ENCODE peak calls at places on chromosome 5, in four cellular contexts. One of them, this sample, is unnamed. For H3K79me2, the result is how much of the 10 kb centered on the place peaks cover.

GRCh38 chr5:71677977-71678376 is 41.1 kb upstream of the CARTPT start:
- DNase-seq in K562: no peak
- DNase-seq in H9: no peak
- DNase-seq in PC-3: no peak
- DNase-seq in this sample: no peak

GRCh38 chr5:97528941-97529340 is 345.9 kb upstream of the RIOK2 start:
- DNase-seq in K562: no peak
- DNase-seq in H9: no peak
- DNase-seq in PC-3: peak
- DNase-seq in this sample: peak

GRCh38 chr5:145934276-145934675 is 2.1 kb upstream of the SH3RF2 start:
- DNase-seq in K562: no peak
- DNase-seq in H9: no peak
- DNase-seq in PC-3: no peak
- DNase-seq in this sample: no peak

GRCh38 chr5:87137280-87137679 is 130.4 kb upstream of the RASA1 start:
- DNase-seq in K562: no peak
- DNase-seq in H9: no peak
- DNase-seq in PC-3: no peak
- DNase-seq in this sample: no peak

GRCh38 chr5:75558972-75559632 is 47.4 kb downstream of the POLK start:
- DNase-seq in K562: no peak
- DNase-seq in H9: no peak
- DNase-seq in PC-3: no peak
- DNase-seq in this sample: no peak

GRCh38 chr5:39579750-39580149 is 155.0 kb upstream of the DAB2 start:
- DNase-seq in K562: no peak
- DNase-seq in H9: no peak
- DNase-seq in PC-3: no peak
- DNase-seq in this sample: no peak

GRCh38 chr5:135242021-135242480 is 157.0 kb downstream of the MACROH2A1 start:
- DNase-seq in K562: no peak
- DNase-seq in H9: peak
- DNase-seq in PC-3: peak
- DNase-seq in this sample: peak

GRCh38 chr5:163967273-163967672 is 461.9 kb downstream of the MAT2B start:
- DNase-seq in K562: no peak
- DNase-seq in H9: no peak
- DNase-seq in PC-3: no peak
- DNase-seq in this sample: no peak

GRCh38 chr5:72280655-72281069 is 39.4 kb downstream of the MRPS27 start:
- DNase-seq in K562: peak
- DNase-seq in H9: peak
- DNase-seq in PC-3: peak
- DNase-seq in this sample: peak

GRCh38 chr5:50727149-50727496 is 60.7 kb downstream of the PARP8 start:
- DNase-seq in K562: no peak
- DNase-seq in H9: no peak
- DNase-seq in PC-3: no peak
- DNase-seq in this sample: no peak
- H3K79me2 ChIP-seq in K562: under half
- H3K79me2 ChIP-seq in H9: under half
- H3K79me2 ChIP-seq in PC-3: under half
- H3K79me2 ChIP-seq in this sample: under half

GRCh38 chr5:83102581-83102980 is 25.2 kb downstream of the XRCC4 start:
- DNase-seq in K562: peak
- DNase-seq in H9: no peak
- DNase-seq in PC-3: no peak
- DNase-seq in this sample: no peak

GRCh38 chr5:83107692-83108410 is 30.5 kb downstream of the XRCC4 start:
- DNase-seq in K562: no peak
- DNase-seq in H9: no peak
- DNase-seq in PC-3: no peak
- DNase-seq in this sample: no peak

GRCh38 chr5:83099445-83099844 is 22.1 kb downstream of the XRCC4 start:
- DNase-seq in K562: no peak
- DNase-seq in H9: no peak
- DNase-seq in PC-3: no peak
- DNase-seq in this sample: no peak

GRCh38 chr5:83101514-83101913 is 24.2 kb downstream of the XRCC4 start:
- DNase-seq in K562: no peak
- DNase-seq in H9: no peak
- DNase-seq in PC-3: no peak
- DNase-seq in this sample: no peak

DNA sequence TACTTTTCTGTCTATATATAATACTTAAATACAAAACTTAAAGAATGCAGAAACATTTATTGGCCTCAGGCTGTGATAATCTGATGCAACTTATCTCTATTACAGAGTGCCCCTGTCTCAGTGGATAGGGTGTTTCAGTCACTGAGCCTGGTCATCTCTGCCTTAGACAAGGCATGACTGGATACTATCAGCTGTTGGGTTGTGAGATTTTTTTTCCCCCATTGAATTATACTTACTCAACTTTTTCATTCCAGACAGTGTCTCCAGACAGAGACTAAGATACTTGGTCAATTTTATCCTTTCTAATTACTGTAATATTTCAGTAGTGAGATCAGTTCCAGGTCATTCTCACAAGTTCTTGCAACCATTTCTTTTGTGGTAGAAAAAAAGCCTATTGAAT is 26.7 kb downstream of the XRCC4 start:
- DNase-seq in K562: no peak
- DNase-seq in H9: no peak
- DNase-seq in PC-3: no peak
- DNase-seq in this sample: no peak
- H2AFZ ChIP-seq in K562: no peak
- H2AFZ ChIP-seq in H9: no peak
- H2AFZ ChIP-seq in PC-3: no peak
- H2AFZ ChIP-seq in this sample: no peak

GRCh38 chr5:14193496-14193895 is 50.4 kb downstream of the TRIO start:
- DNase-seq in K562: no peak
- DNase-seq in H9: no peak
- DNase-seq in PC-3: no peak
- DNase-seq in this sample: no peak
- H3K4me2 ChIP-seq in K562: no peak
- H3K4me2 ChIP-seq in H9: no peak
- H3K4me2 ChIP-seq in PC-3: no peak
- H3K4me2 ChIP-seq in this sample: no peak

GRCh38 chr5:78610633-78611032 is 37.9 kb downstream of the LHFPL2 start:
- DNase-seq in K562: no peak
- DNase-seq in H9: no peak
- DNase-seq in PC-3: no peak
- DNase-seq in this sample: no peak
- H3K79me2 ChIP-seq in K562: under half
- H3K79me2 ChIP-seq in H9: under half
- H3K79me2 ChIP-seq in PC-3: under half
- H3K79me2 ChIP-seq in this sample: under half

GRCh38 chr5:35149041-35149440 is 81.2 kb downstream of the PRLR start:
- DNase-seq in K562: no peak
- DNase-seq in H9: no peak
- DNase-seq in PC-3: no peak
- DNase-seq in this sample: no peak
- H2AFZ ChIP-seq in K562: no peak
- H2AFZ ChIP-seq in H9: no peak
- H2AFZ ChIP-seq in PC-3: no peak
- H2AFZ ChIP-seq in this sample: no peak

DNA sequence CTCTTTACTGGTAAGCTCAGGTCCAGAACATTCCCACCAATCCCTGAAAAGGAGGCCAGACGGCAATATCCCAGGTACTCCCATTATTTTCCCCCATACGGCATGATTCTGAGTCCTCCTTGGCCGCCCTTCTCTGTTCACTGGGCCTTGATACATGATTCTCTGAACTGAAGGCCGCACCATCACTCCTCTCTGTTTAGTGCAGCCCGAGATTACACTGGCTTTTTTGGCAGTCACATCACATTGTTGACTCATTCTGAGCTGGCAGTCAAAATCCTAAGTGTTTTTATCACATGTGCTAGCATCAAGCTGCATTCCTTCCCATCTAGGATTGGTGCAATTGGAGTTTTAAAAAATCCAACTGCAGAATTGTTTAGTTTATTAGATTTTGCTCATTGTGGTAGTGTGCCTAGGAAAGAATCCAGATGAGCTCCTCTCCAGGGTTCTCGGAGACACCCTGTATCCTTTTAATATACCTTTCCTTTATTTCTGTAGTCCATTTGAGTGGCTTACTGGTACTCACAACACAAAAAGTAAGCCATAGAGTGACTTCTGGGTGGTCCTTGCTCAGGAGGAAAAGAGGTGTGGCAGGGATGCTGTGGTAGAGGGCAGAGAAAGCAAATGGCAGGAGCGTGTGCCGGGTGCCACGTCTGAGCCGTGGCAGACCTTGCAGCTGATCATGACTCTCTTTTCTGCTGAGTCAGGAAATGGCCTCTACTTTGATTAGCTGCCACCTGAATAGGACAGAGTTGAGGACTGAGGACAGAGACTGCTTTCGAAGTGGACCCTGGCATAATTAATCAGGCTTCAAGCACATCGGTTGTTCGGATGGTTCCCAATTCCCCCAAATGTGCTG is 121.1 kb upstream of the IL12B start:
- DNase-seq in K562: no peak
- DNase-seq in H9: no peak
- DNase-seq in PC-3: peak
- DNase-seq in this sample: peak
- H3K4me2 ChIP-seq in K562: no peak
- H3K4me2 ChIP-seq in H9: no peak
- H3K4me2 ChIP-seq in PC-3: peak
- H3K4me2 ChIP-seq in this sample: peak

DNA sequence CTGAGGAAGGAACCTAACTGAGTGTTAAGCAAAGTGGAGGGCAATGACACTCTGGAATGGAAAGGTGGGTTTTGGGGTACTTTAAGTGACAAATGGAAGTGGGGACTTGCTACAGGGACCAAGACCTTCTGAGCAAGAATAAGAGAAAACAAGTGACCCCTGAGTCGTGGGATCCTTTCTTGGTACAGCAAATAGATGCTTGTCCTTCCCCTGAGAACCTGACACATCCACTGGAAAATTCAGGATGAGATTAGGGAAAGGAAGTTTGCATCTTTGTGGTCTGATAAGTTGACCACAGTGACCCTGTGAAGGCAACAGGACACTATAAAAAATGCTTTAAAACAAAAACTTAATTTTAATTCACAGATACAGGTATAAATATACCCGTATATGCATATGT is 1.8 kb upstream of the IRF1 start:
- DNase-seq in K562: no peak
- DNase-seq in H9: no peak
- DNase-seq in PC-3: no peak
- DNase-seq in this sample: no peak
- H3K79me2 ChIP-seq in K562: under half
- H3K79me2 ChIP-seq in H9: under half
- H3K79me2 ChIP-seq in PC-3: under half
- H3K79me2 ChIP-seq in this sample: under half

GRCh38 chr5:67234671-67235176 is 38.1 kb upstream of the CD180 start:
- DNase-seq in K562: peak
- DNase-seq in H9: no peak
- DNase-seq in PC-3: peak
- DNase-seq in this sample: peak
- H2AFZ ChIP-seq in K562: peak
- H2AFZ ChIP-seq in H9: no peak
- H2AFZ ChIP-seq in PC-3: peak
- H2AFZ ChIP-seq in this sample: peak

This sample was measured in osteoblast.